ENCODE peak calls at places on chromosomes 5 and 9, in eight cellular contexts. J is pancreas, G is fibroblast of lung, F is astrocyte, B is progenitor cell of endocrine pancreas, X is GM20000, M is fibroblast of mammary gland, E is mesothelial cell of epicardium. Q is an unnamed sample.

GRCh38 chr5:110458313-110458712 is 268.2 kb downstream of the TMEM232 start:
- DNase-seq in J (no peak), G (no peak), F (no peak), B (no peak), X (no peak), M (no peak), E (no peak), Q (no peak)

GRCh38 chr9:19286634-19287188 is 56.2 kb downstream of the DENND4C start:
- DNase-seq in J (no peak), G (peak), F (peak), B (no peak), X (no peak), M (peak), E (no peak), Q (no peak)

GRCh38 chr9:214488-215448 is at the start of gene DOCK8:
- DNase-seq in J (peak), G (no peak), F (peak), B (peak), X (peak), M (peak), E (peak), Q (peak)

GRCh38 chr5:139162448-139162847 is 35.7 kb downstream of the SIL1 start:
- DNase-seq in J (no peak), G (no peak), F (no peak), B (no peak), X (no peak), M (no peak), E (no peak), Q (no peak)

GRCh38 chr5:140992878-140993277 is 26.6 kb downstream of the PCDHAC2 start:
- DNase-seq in J (no peak), G (no peak), F (no peak), B (no peak), X (no peak), M (no peak), E (no peak), Q (no peak)

GRCh38 chr5:61496406-61497307 is 164.6 kb downstream of the ZSWIM6 start:
- DNase-seq in J (no peak), G (peak), F (peak), B (no peak), X (no peak), M (peak), E (no peak), Q (no peak)

GRCh38 chr9:4506490-4506889 is 16.2 kb downstream of the SLC1A1 start:
- DNase-seq in J (no peak), G (no peak), F (no peak), B (no peak), X (no peak), M (peak), E (no peak), Q (no peak)

GRCh38 chr5:132237670-132238069 is 10.0 kb upstream of the P4HA2 start:
- DNase-seq in J (peak), G (no peak), F (no peak), B (no peak), X (no peak), M (no peak), E (no peak), Q (no peak)

GRCh38 chr9:17776735-17777134 is 197.9 kb downstream of the SH3GL2 start:
- DNase-seq in J (no peak), G (no peak), F (no peak), B (no peak), X (no peak), M (no peak), E (no peak), Q (no peak)

GRCh38 chr9:135612437-135612836 is 26.9 kb downstream of the GLT6D1 start:
- DNase-seq in J (no peak), G (no peak), F (no peak), B (no peak), X (no peak), M (no peak), E (no peak), Q (no peak)

GRCh38 chr5:36655171-36655570 is 48.8 kb downstream of the SLC1A3 start:
- DNase-seq in J (no peak), G (peak), F (no peak), B (no peak), X (no peak), M (no peak), E (no peak), Q (no peak)

GRCh38 chr5:167489202-167489601 is 802.2 kb upstream of the WWC1 start:
- DNase-seq in J (no peak), G (peak), F (peak), B (no peak), X (peak), M (peak), E (no peak), Q (no peak)

GRCh38 chr5:17000296-17000939 is 64.3 kb upstream of the MYO10 start:
- DNase-seq in J (no peak), G (peak), F (peak), B (no peak), X (no peak), M (peak), E (no peak), Q (no peak)

GRCh38 chr9:97891736-97892135 is 30.6 kb downstream of the TRMO start:
- DNase-seq in J (no peak), G (no peak), F (no peak), B (no peak), X (no peak), M (no peak), E (no peak), Q (no peak)

GRCh38 chr5:61623401-61624069 is 291.5 kb downstream of the ZSWIM6 start:
- DNase-seq in J (no peak), G (no peak), F (peak), B (no peak), X (no peak), M (no peak), E (no peak), Q (no peak)

GRCh38 chr5:173522518-173522917 is 93.9 kb downstream of the BOD1 start:
- DNase-seq in J (no peak), G (no peak), F (no peak), B (no peak), X (no peak), M (no peak), E (no peak), Q (no peak)

GRCh38 chr5:126503602-126504104 is 80.4 kb downstream of the GRAMD2B start:
- DNase-seq in J (no peak), G (peak), F (peak), B (no peak), X (no peak), M (peak), E (no peak), Q (no peak)

GRCh38 chr9:130239741-130240241 is 25.8 kb upstream of the HMCN2 start:
- DNase-seq in J (peak), G (peak), F (no peak), B (no peak), X (peak), M (peak), E (no peak), Q (no peak)

GRCh38 chr9:105055922-105056321 is 128.0 kb upstream of the ABCA1 start:
- DNase-seq in J (no peak), G (peak), F (peak), B (no peak), X (no peak), M (no peak), E (no peak), Q (no peak)

GRCh38 chr5:144183254-144183889 is 12.7 kb downstream of the KCTD16 start:
- DNase-seq in J (no peak), G (peak), F (peak), B (no peak), X (no peak), M (peak), E (no peak), Q (no peak)

GRCh38 chr9:92064711-92065110 is 50.5 kb downstream of the SPTLC1 start:
- DNase-seq in J (no peak), G (peak), F (peak), B (no peak), X (no peak), M (peak), E (no peak), Q (no peak)

GRCh38 chr5:50667653-50668403 is 1.4 kb downstream of the PARP8 start:
- DNase-seq in J (peak), G (peak), F (peak), B (peak), X (peak), M (peak), E (peak), Q (peak)

GRCh38 chr5:7393921-7394799 is 1.8 kb upstream of the ADCY2 start:
- DNase-seq in J (no peak), G (no peak), F (no peak), B (no peak), X (no peak), M (no peak), E (no peak), Q (no peak)

GRCh38 chr5:135324897-135325650 is 74.0 kb downstream of the MACROH2A1 start:
- DNase-seq in J (no peak), G (no peak), F (no peak), B (no peak), X (no peak), M (no peak), E (no peak), Q (no peak)

GRCh38 chr9:134186471-134187109 is 22.2 kb upstream of the RNU6ATAC start:
- DNase-seq in J (peak), G (peak), F (no peak), B (no peak), X (no peak), M (peak), E (no peak), Q (no peak)

GRCh38 chr5:151315998-151316597 is 12.5 kb upstream of the SLC36A3 start:
- DNase-seq in J (peak), G (peak), F (peak), B (peak), X (peak), M (peak), E (peak), Q (peak)

GRCh38 chr5:68924490-68925145 is 169.2 kb upstream of the SLC30A5 start:
- DNase-seq in J (peak), G (peak), F (peak), B (no peak), X (no peak), M (peak), E (no peak), Q (no peak)

GRCh38 chr5:75666801-75667200 is 50.4 kb downstream of the POC5 start:
- DNase-seq in J (no peak), G (no peak), F (no peak), B (no peak), X (no peak), M (no peak), E (no peak), Q (no peak)
- TF ChIP-seq CTCF in J (no peak), G (no peak), F (no peak), B (no peak), X (no peak), M (peak), E (no peak), Q (no peak)

DNA sequence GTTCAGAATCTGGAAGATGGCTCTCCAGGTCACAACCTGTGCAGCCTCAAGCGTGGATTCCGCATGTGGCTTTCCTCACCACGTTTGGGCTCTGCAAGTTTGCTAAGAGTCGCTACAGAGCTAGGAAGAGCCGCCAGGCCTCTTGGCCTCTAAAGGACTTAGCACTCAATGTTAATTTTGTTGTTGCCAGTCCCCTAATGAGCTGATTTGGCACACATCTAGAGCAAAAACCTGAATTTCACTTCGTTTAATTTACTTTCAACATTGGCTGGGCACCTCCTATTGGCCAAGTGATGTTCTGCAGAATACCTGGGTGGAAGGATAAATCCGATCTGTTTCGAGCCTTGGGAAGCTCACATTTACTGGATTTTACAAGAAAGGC is 65.8 kb upstream of the UNC5A start:
- DNase-seq in J (no peak), G (peak), F (no peak), B (no peak), X (peak), M (peak), E (no peak), Q (no peak)
- TF ChIP-seq CTCF in J (no peak), G (peak), F (peak), B (peak), X (no peak), M (peak), E (peak), Q (peak)

GRCh38 chr9:31916591-31917223 is 467.7 kb upstream of the ACO1 start:
- DNase-seq in J (no peak), G (no peak), F (no peak), B (no peak), X (no peak), M (no peak), E (no peak), Q (no peak)
- TF ChIP-seq CTCF in J (no peak), G (no peak), F (no peak), B (peak), X (peak), M (no peak), E (no peak), Q (no peak)

DNA sequence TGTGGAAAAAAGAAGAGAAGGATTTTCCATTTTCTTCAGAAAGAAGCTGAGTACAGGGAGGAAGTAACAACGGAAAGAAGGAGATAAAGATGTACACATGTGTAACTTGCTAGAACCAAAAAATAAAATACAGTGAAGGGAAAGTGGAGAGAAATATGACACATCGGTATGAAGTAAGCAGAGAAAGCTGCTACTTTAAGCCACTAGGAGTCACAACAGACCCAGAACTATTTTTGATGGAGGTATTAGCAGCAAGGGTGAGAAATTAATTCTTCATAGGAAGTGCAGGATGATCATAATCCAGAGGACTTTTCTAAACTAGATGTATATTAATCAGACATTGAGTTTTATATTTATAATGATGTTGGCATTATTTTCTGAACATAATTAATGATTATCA is 88.5 kb downstream of the FAM174A start:
- DNase-seq in J (no peak), G (peak), F (peak), B (no peak), X (peak), M (peak), E (no peak), Q (no peak)
- TF ChIP-seq CTCF in J (peak), G (peak), F (peak), B (peak), X (peak), M (peak), E (no peak), Q (peak)

GRCh38 chr9:70578720-70579119 is 164.3 kb upstream of the KLF9 start:
- DNase-seq in J (no peak), G (no peak), F (no peak), B (no peak), X (no peak), M (no peak), E (no peak), Q (no peak)
- TF ChIP-seq CTCF in J (no peak), G (no peak), F (no peak), B (no peak), X (peak), M (no peak), E (no peak), Q (no peak)